ENCODE peak calls at places on chromosomes 3 and 15, in ten cellular contexts. Y is CD8-positive, alpha-beta memory T cell; C is frontal cortex; O is epithelial cell of esophagus; N is heart right ventricle; Z is fibroblast of the aortic adventitia; F is hippocampal formation; U is activated CD8-positive, alpha-beta memory T cell treated with anti-CD3 and anti-CD28 coated beads, Interleukin-2, amount 50 U/mL, for 48 hours; I is stimulated activated CD8-positive, alpha-beta memory T cell treated with anti-CD3 and anti-CD28 coated beads, Interleukin-2, amount 100 ng/mL, for 48 hours; S is stimulated activated CD4-positive, alpha-beta T cell treated with anti-CD3 and anti-CD28 coated beads, Interleukin-2, amount 100 ng/mL, for 48 hours. D is an unnamed sample.

GRCh38 chr3:46359748-46360509 is 6.0 kb downstream of the CCR2 start:
- DNase-seq in Y (no peak), C (peak), O (peak), N (no peak), Z (peak), F (no peak), U (no peak), I (no peak), S (no peak), D (no peak)

GRCh38 chr3:40240921-40241320 is 68.6 kb upstream of the EIF1B start:
- DNase-seq in Y (no peak), C (no peak), O (no peak), N (no peak), Z (no peak), F (no peak), U (no peak), I (no peak), S (no peak), D (no peak)

GRCh38 chr3:74844428-74844827 is 230.0 kb upstream of the CNTN3 start:
- DNase-seq in Y (no peak), C (no peak), O (peak), N (no peak), Z (no peak), F (no peak), U (no peak), I (no peak), S (no peak), D (no peak)

GRCh38 chr15:78204351-78205309 is 29.7 kb downstream of the ACSBG1 start:
- DNase-seq in Y (no peak), C (no peak), O (no peak), N (peak), Z (no peak), F (peak), U (no peak), I (no peak), S (no peak), D (no peak)

GRCh38 chr15:57112178-57112577 is 193.7 kb downstream of the TCF12 start:
- DNase-seq in Y (no peak), C (no peak), O (peak), N (no peak), Z (no peak), F (no peak), U (no peak), I (no peak), S (no peak), D (no peak)

GRCh38 chr3:125057186-125057850 is 1.5 kb upstream of the HEG1 start:
- DNase-seq in Y (no peak), C (no peak), O (peak), N (no peak), Z (peak), F (no peak), U (no peak), I (no peak), S (no peak), D (no peak)

GRCh38 chr3:26369133-26369532 is 253.4 kb upstream of the LRRC3B start:
- DNase-seq in Y (no peak), C (no peak), O (peak), N (no peak), Z (no peak), F (no peak), U (no peak), I (no peak), S (no peak), D (no peak)

GRCh38 chr15:49769225-49769624 is 148.4 kb downstream of the DTWD1 start:
- DNase-seq in Y (no peak), C (no peak), O (no peak), N (no peak), Z (peak), F (no peak), U (no peak), I (no peak), S (no peak), D (no peak)

GRCh38 chr3:192870785-192871184 is 46.9 kb downstream of the MB21D2 start:
- DNase-seq in Y (no peak), C (no peak), O (no peak), N (no peak), Z (no peak), F (no peak), U (no peak), I (no peak), S (no peak), D (no peak)

GRCh38 chr3:57100046-57100695 is 39.7 kb downstream of the SPATA12 start:
- DNase-seq in Y (peak), C (peak), O (peak), N (peak), Z (peak), F (peak), U (peak), I (no peak), S (peak), D (peak)